ENCODE peak calls at places on chromosomes 11 and 22, in nine cellular contexts. H is foreskin fibroblast, D is HL-60, F is tibial artery, B is SK-N-SH, Z is neural progenitor cell, I is endodermal cell, G is pancreas, V is fibroblast of villous mesenchyme. N is an unnamed sample.

GRCh38 chr22:20580611-20581502 is 73.4 kb downstream of the MED15 start:
- DNase-seq in H (no peak), D (no peak), F (no peak), B (no peak), Z (no peak), I (no peak), G (no peak), V (no peak), N (no peak)

GRCh38 chr11:34373727-34374126 is 15.9 kb upstream of the ABTB2 start:
- DNase-seq in H (no peak), D (no peak), F (no peak), B (no peak), Z (no peak), I (no peak), G (no peak), V (no peak), N (no peak)

GRCh38 chr22:40209945-40210485 is 32.3 kb downstream of the TNRC6B start:
- DNase-seq in H (no peak), D (no peak), F (no peak), B (no peak), Z (no peak), I (no peak), G (no peak), V (no peak), N (no peak)

GRCh38 chr11:67010296-67010905 is 12.5 kb upstream of the SYT12 start:
- DNase-seq in H (no peak), D (no peak), F (no peak), B (peak), Z (no peak), I (no peak), G (no peak), V (no peak), N (no peak)

GRCh38 chr11:134158023-134158422 is 65.7 kb downstream of the NCAPD3 start:
- DNase-seq in H (no peak), D (no peak), F (no peak), B (no peak), Z (no peak), I (no peak), G (no peak), V (no peak), N (no peak)

GRCh38 chr22:39362271-39362670 is 12.5 kb downstream of the SYNGR1 start:
- DNase-seq in H (peak), D (no peak), F (no peak), B (no peak), Z (no peak), I (peak), G (no peak), V (no peak), N (no peak)

GRCh38 chr11:68764746-68765145 is 13.4 kb upstream of the TESMIN start:
- DNase-seq in H (no peak), D (no peak), F (no peak), B (no peak), Z (no peak), I (no peak), G (no peak), V (no peak), N (no peak)

GRCh38 chr11:119100246-119100959 is 1.2 kb downstream of the DPAGT1 start:
- DNase-seq in H (peak), D (no peak), F (no peak), B (peak), Z (peak), I (peak), G (no peak), V (peak), N (no peak)

GRCh38 chr11:104705475-104706195 is 192.6 kb downstream of the CASP12 start:
- DNase-seq in H (no peak), D (no peak), F (peak), B (no peak), Z (no peak), I (no peak), G (no peak), V (peak), N (peak)

GRCh38 chr11:3220521-3221407 is 2.2 kb upstream of the MRGPRG start:
- DNase-seq in H (no peak), D (no peak), F (peak), B (peak), Z (no peak), I (peak), G (peak), V (no peak), N (peak)

GRCh38 chr22:48235744-48236143 is 1473.3 kb downstream of the TBC1D22A start:
- DNase-seq in H (no peak), D (no peak), F (no peak), B (no peak), Z (no peak), I (no peak), G (no peak), V (no peak), N (no peak)

GRCh38 chr22:25403752-25404471 is 160.6 kb upstream of the GRK3 start:
- DNase-seq in H (peak), D (no peak), F (no peak), B (peak), Z (peak), I (peak), G (no peak), V (peak), N (no peak)

GRCh38 chr22:25749420-25750169 is 7.6 kb downstream of the MYO18B start:
- DNase-seq in H (no peak), D (no peak), F (no peak), B (no peak), Z (no peak), I (no peak), G (no peak), V (no peak), N (no peak)

GRCh38 chr22:24760708-24761306 is 13.7 kb downstream of the PIWIL3 start:
- DNase-seq in H (no peak), D (no peak), F (no peak), B (no peak), Z (no peak), I (no peak), G (no peak), V (no peak), N (no peak)

GRCh38 chr22:44622685-44623084 is 79.3 kb upstream of the PRR5 start:
- DNase-seq in H (no peak), D (no peak), F (no peak), B (no peak), Z (no peak), I (no peak), G (no peak), V (no peak), N (no peak)

GRCh38 chr22:44625421-44625760 is 76.6 kb upstream of the PRR5 start:
- DNase-seq in H (no peak), D (no peak), F (no peak), B (peak), Z (no peak), I (peak), G (no peak), V (no peak), N (no peak)

GRCh38 chr22:44624689-44625420 is 77.1 kb upstream of the PRR5 start:
- DNase-seq in H (no peak), D (no peak), F (no peak), B (no peak), Z (no peak), I (peak), G (no peak), V (no peak), N (no peak)

GRCh38 chr22:44622147-44622427 is 79.9 kb upstream of the PRR5 start:
- DNase-seq in H (no peak), D (no peak), F (no peak), B (peak), Z (peak), I (peak), G (no peak), V (no peak), N (no peak)

DNA sequence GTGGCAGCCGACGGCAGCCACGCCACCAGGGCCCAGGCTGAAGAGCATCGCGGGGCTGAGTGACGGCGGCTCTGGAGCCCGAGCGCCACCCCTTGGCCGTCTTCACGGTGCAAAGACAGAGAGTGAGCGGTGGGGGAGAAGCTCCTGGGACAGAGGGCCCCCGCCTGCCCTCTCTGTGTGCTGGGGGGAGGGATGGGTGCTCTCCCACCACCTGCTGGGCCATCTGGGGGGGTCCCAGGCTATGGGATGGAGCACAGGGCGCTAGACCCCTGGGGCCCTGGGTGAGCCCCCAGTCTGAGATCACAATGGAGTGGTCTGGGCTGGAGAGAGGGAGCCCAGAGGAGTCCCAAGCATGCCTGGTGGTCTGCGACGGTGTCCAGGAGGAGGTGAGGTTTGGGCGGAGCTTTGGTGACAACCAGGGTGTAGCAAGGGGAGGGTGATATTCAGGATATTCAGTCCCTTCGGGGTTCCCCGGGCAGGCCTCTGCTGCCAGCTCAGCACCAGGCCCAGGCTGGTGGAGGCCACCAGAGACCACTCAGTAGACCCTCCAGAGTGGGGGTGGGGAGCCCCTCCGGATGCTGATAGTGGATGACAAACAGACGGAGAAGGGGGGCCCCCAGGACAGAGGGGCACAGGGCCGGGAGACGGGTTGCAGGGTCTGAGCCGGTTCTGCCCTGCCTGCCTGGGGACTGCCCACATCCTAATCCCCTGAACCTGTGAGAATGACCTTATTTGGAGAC is 78.1 kb upstream of the PRR5 start:
- DNase-seq in H (peak), D (no peak), F (no peak), B (no peak), Z (peak), I (peak), G (no peak), V (no peak), N (no peak)
- TF ChIP-seq CTCF in H (peak), D (peak), F (no peak), B (no peak), Z (peak), I (peak), G (no peak), V (peak), N (no peak)

DNA sequence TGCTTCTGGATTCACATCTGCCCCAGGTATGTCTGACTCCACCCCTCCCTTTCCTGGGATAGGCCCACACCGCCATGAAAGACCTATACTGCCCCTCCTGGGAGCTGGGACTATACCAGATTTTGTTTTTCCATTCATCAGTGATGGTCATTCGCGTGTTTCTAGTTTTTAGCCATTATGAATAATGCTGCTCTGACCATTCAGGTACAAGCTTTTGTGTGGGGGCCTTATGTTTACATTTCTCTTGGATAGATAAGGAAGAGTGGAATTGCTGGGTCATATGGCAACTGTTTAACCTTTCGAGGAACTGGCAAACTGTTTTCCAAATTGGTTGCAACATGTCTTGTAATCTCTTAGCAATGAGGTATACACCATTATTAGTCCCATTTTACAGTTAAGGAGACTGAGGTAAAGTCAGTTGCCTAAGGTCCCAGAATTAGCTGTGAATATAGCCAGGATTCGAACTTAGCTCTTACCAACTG is 1.2 kb upstream of the TBC1D10A start:
- DNase-seq in H (no peak), D (no peak), F (no peak), B (peak), Z (peak), I (peak), G (peak), V (peak), N (peak)
- H3K4me3 ChIP-seq in H (no peak), D (no peak), F (no peak), B (no peak), Z (no peak), I (no peak), G (no peak), V (no peak), N (no peak)

GRCh38 chr22:31489632-31490495 is at the start of gene EIF4ENIF1:
- DNase-seq in H (peak), D (peak), F (peak), B (peak), Z (peak), I (peak), G (peak), V (peak), N (peak)
- TF ChIP-seq CTCF in H (no peak), D (no peak), F (no peak), B (no peak), Z (no peak), I (no peak), G (no peak), V (no peak), N (no peak)

GRCh38 chr22:28222066-28222465 is 303.0 kb upstream of the PITPNB start:
- DNase-seq in H (peak), D (no peak), F (no peak), B (no peak), Z (no peak), I (no peak), G (no peak), V (no peak), N (no peak)
- H3K4me3 ChIP-seq in H (no peak), D (no peak), F (no peak), B (no peak), Z (no peak), I (no peak), G (no peak), V (no peak), N (no peak)

DNA sequence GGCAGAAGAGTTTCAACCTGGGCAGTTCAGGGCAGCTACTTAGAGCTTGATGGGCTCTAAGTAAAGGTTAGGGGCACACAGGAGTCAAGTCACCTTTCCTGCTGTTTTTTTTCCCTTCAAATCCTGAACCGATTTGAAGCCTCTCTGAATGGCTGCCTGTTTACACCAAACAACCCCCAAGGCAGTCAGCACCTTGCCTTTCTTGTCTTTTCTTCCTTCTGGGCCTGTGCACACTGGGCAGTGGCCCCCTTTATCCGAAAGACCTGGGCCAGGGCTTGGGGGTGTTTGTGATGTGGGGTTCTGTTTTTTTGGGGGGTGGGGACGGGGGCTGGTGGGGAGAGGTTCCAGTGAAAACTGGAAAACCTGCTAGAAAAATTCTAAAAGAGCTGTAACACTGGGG is 4.3 kb downstream of the RSPH14 start:
- DNase-seq in H (no peak), D (no peak), F (no peak), B (no peak), Z (no peak), I (no peak), G (no peak), V (no peak), N (no peak)
- TF ChIP-seq CTCF in H (no peak), D (no peak), F (no peak), B (no peak), Z (no peak), I (no peak), G (no peak), V (no peak), N (no peak)

DNA sequence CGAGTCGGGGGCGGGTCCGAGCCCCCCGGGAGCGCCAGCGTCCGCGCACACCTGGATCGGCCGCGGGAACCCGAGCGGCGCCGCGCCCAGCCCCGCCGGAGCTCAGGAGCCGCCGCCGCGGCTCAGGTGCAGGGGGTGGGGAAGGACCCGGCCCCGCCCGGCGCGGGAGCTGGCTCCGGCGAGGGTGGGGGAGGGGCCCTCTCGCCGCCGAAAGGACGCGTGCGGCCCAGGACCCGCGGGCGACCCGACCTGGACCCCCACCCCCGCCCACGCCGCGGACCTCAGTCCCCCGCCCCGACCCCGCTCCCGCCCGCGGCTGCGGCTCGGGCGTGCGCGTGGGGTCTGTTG is at the start of gene SHANK2:
- DNase-seq in H (no peak), D (no peak), F (no peak), B (peak), Z (peak), I (no peak), G (peak), V (no peak), N (peak)
- H3K4me3 ChIP-seq in H (peak), D (no peak), F (peak), B (no peak), Z (peak), I (peak), G (peak), V (peak), N (peak)

DNA sequence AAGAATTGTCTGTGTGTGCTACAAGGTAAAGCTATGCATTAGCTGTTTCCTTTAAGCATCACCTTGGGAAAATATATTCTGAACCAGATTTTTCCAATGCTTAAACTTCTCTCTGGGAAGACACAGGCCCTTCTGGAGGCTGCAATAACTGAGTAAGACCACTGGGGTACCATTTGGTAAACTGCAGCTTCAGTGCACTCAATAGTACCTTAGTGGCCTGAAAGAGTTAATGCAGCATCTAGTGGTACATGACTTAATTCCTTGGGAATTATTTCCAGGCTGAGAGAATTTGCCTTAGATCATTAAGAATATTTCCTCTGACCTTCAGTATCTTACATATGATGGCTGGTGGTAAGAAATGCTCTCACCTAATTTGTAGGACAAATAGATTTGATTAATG is 727.4 kb downstream of the DLG2 start:
- DNase-seq in H (no peak), D (no peak), F (no peak), B (no peak), Z (peak), I (peak), G (no peak), V (no peak), N (no peak)
- TF ChIP-seq CTCF in H (no peak), D (no peak), F (no peak), B (peak), Z (peak), I (peak), G (no peak), V (no peak), N (no peak)

GRCh38 chr22:43151251-43152000 is at the start of gene TSPO:
- DNase-seq in H (peak), D (peak), F (peak), B (peak), Z (peak), I (peak), G (peak), V (peak), N (peak)
- H3K4me3 ChIP-seq in H (peak), D (peak), F (peak), B (peak), Z (peak), I (peak), G (peak), V (peak), N (peak)